ENCODE peak calls at places on chromosomes 12 and 14, in nine cellular contexts. One of them, this sample, is unnamed.

GRCh38 chr12:114406326-114407033 is 536 bp upstream of the TBX5 start:
- DNase-seq in AG04449: no peak
- DNase-seq in T-cell: no peak
- DNase-seq in activated B cell treated with CpG ODN at 0.5 μM for 24 hours: no peak
- DNase-seq in tibial nerve: no peak
- DNase-seq in fibroblast of lung: no peak
- DNase-seq in NCI-H1092 treated with DMSO at 0.1 percent for 48 hours: no peak
- DNase-seq in SK-N-DZ: no peak
- DNase-seq in NCI-H510A treated with DMSO at 0.1 percent for 48 hours: peak; percentile 16
- DNase-seq in this sample: no peak

GRCh38 chr12:109734219-109735000 is 20.8 kb downstream of the FAM222A start:
- DNase-seq in AG04449: no peak
- DNase-seq in T-cell: no peak
- DNase-seq in activated B cell treated with CpG ODN at 0.5 μM for 24 hours: peak; percentile 6
- DNase-seq in tibial nerve: no peak
- DNase-seq in fibroblast of lung: no peak
- DNase-seq in NCI-H1092 treated with DMSO at 0.1 percent for 48 hours: no peak
- DNase-seq in SK-N-DZ: no peak
- DNase-seq in NCI-H510A treated with DMSO at 0.1 percent for 48 hours: peak; percentile 73
- DNase-seq in this sample: no peak

GRCh38 chr12:43069768-43070221 is 480.2 kb upstream of the PRICKLE1 start:
- DNase-seq in AG04449: no peak
- DNase-seq in T-cell: no peak
- DNase-seq in activated B cell treated with CpG ODN at 0.5 μM for 24 hours: no peak
- DNase-seq in tibial nerve: peak; percentile 52
- DNase-seq in fibroblast of lung: peak; percentile 39
- DNase-seq in NCI-H1092 treated with DMSO at 0.1 percent for 48 hours: no peak
- DNase-seq in SK-N-DZ: no peak
- DNase-seq in NCI-H510A treated with DMSO at 0.1 percent for 48 hours: no peak
- DNase-seq in this sample: no peak

GRCh38 chr12:9808531-9808930 is 18.8 kb upstream of the KLRF1 start:
- DNase-seq in AG04449: no peak
- DNase-seq in T-cell: no peak
- DNase-seq in activated B cell treated with CpG ODN at 0.5 μM for 24 hours: no peak
- DNase-seq in tibial nerve: no peak
- DNase-seq in fibroblast of lung: no peak
- DNase-seq in NCI-H1092 treated with DMSO at 0.1 percent for 48 hours: no peak
- DNase-seq in SK-N-DZ: no peak
- DNase-seq in NCI-H510A treated with DMSO at 0.1 percent for 48 hours: no peak
- DNase-seq in this sample: no peak

GRCh38 chr14:94368956-94369355 is 19.4 kb downstream of the SERPINA1 start:
- DNase-seq in AG04449: no peak
- DNase-seq in T-cell: no peak
- DNase-seq in activated B cell treated with CpG ODN at 0.5 μM for 24 hours: no peak
- DNase-seq in tibial nerve: no peak
- DNase-seq in fibroblast of lung: no peak
- DNase-seq in NCI-H1092 treated with DMSO at 0.1 percent for 48 hours: no peak
- DNase-seq in SK-N-DZ: no peak
- DNase-seq in NCI-H510A treated with DMSO at 0.1 percent for 48 hours: no peak
- DNase-seq in this sample: no peak

GRCh38 chr12:119843100-119843499 is 34.0 kb downstream of the CIT start:
- DNase-seq in AG04449: no peak
- DNase-seq in T-cell: no peak
- DNase-seq in activated B cell treated with CpG ODN at 0.5 μM for 24 hours: no peak
- DNase-seq in tibial nerve: no peak
- DNase-seq in fibroblast of lung: peak; percentile 47
- DNase-seq in NCI-H1092 treated with DMSO at 0.1 percent for 48 hours: no peak
- DNase-seq in SK-N-DZ: no peak
- DNase-seq in NCI-H510A treated with DMSO at 0.1 percent for 48 hours: no peak
- DNase-seq in this sample: no peak

GRCh38 chr14:68320495-68320894 is 472.4 kb downstream of the ZFP36L1 start:
- DNase-seq in AG04449: no peak
- DNase-seq in T-cell: no peak
- DNase-seq in activated B cell treated with CpG ODN at 0.5 μM for 24 hours: no peak
- DNase-seq in tibial nerve: no peak
- DNase-seq in fibroblast of lung: no peak
- DNase-seq in NCI-H1092 treated with DMSO at 0.1 percent for 48 hours: no peak
- DNase-seq in SK-N-DZ: no peak
- DNase-seq in NCI-H510A treated with DMSO at 0.1 percent for 48 hours: no peak
- DNase-seq in this sample: no peak

GRCh38 chr12:9667403-9667802 is 2.1 kb upstream of the CLEC2D start:
- DNase-seq in AG04449: no peak
- DNase-seq in T-cell: no peak
- DNase-seq in activated B cell treated with CpG ODN at 0.5 μM for 24 hours: no peak
- DNase-seq in tibial nerve: no peak
- DNase-seq in fibroblast of lung: no peak
- DNase-seq in NCI-H1092 treated with DMSO at 0.1 percent for 48 hours: no peak
- DNase-seq in SK-N-DZ: no peak
- DNase-seq in NCI-H510A treated with DMSO at 0.1 percent for 48 hours: no peak
- DNase-seq in this sample: no peak

GRCh38 chr12:64042901-64043300 is 179.2 kb downstream of the KICS2 start:
- DNase-seq in AG04449: peak; percentile 65
- DNase-seq in T-cell: no peak
- DNase-seq in activated B cell treated with CpG ODN at 0.5 μM for 24 hours: no peak
- DNase-seq in tibial nerve: no peak
- DNase-seq in fibroblast of lung: peak; percentile 89
- DNase-seq in NCI-H1092 treated with DMSO at 0.1 percent for 48 hours: no peak
- DNase-seq in SK-N-DZ: no peak
- DNase-seq in NCI-H510A treated with DMSO at 0.1 percent for 48 hours: no peak
- DNase-seq in this sample: no peak

GRCh38 chr14:75793806-75794205 is 132.8 kb downstream of the TTLL5 start:
- DNase-seq in AG04449: no peak
- DNase-seq in T-cell: no peak
- DNase-seq in activated B cell treated with CpG ODN at 0.5 μM for 24 hours: no peak
- DNase-seq in tibial nerve: no peak
- DNase-seq in fibroblast of lung: peak; percentile 60
- DNase-seq in NCI-H1092 treated with DMSO at 0.1 percent for 48 hours: no peak
- DNase-seq in SK-N-DZ: no peak
- DNase-seq in NCI-H510A treated with DMSO at 0.1 percent for 48 hours: no peak
- DNase-seq in this sample: no peak

GRCh38 chr12:89799316-89799715 is 90.7 kb upstream of the ATP2B1 start:
- DNase-seq in AG04449: no peak
- DNase-seq in T-cell: no peak
- DNase-seq in activated B cell treated with CpG ODN at 0.5 μM for 24 hours: no peak
- DNase-seq in tibial nerve: no peak
- DNase-seq in fibroblast of lung: no peak
- DNase-seq in NCI-H1092 treated with DMSO at 0.1 percent for 48 hours: no peak
- DNase-seq in SK-N-DZ: no peak
- DNase-seq in NCI-H510A treated with DMSO at 0.1 percent for 48 hours: no peak
- DNase-seq in this sample: no peak

GRCh38 chr14:95875831-95876768 is 532 bp upstream of the TUNAR start:
- DNase-seq in AG04449: no peak
- DNase-seq in T-cell: no peak
- DNase-seq in activated B cell treated with CpG ODN at 0.5 μM for 24 hours: peak; percentile 27
- DNase-seq in tibial nerve: no peak
- DNase-seq in fibroblast of lung: no peak
- DNase-seq in NCI-H1092 treated with DMSO at 0.1 percent for 48 hours: peak; percentile 70
- DNase-seq in SK-N-DZ: peak; percentile 2
- DNase-seq in NCI-H510A treated with DMSO at 0.1 percent for 48 hours: no peak
- DNase-seq in this sample: no peak

GRCh38 chr12:67517181-67517887 is 131.2 kb upstream of the DYRK2 start:
- DNase-seq in AG04449: no peak
- DNase-seq in T-cell: no peak
- DNase-seq in activated B cell treated with CpG ODN at 0.5 μM for 24 hours: no peak
- DNase-seq in tibial nerve: peak; percentile 32
- DNase-seq in fibroblast of lung: peak; percentile 31
- DNase-seq in NCI-H1092 treated with DMSO at 0.1 percent for 48 hours: peak; percentile 68
- DNase-seq in SK-N-DZ: no peak
- DNase-seq in NCI-H510A treated with DMSO at 0.1 percent for 48 hours: peak; percentile 28
- DNase-seq in this sample: no peak

GRCh38 chr14:59301354-59301753 is 112.9 kb downstream of the DAAM1 start:
- DNase-seq in AG04449: no peak
- DNase-seq in T-cell: no peak
- DNase-seq in activated B cell treated with CpG ODN at 0.5 μM for 24 hours: no peak
- DNase-seq in tibial nerve: no peak
- DNase-seq in fibroblast of lung: no peak
- DNase-seq in NCI-H1092 treated with DMSO at 0.1 percent for 48 hours: no peak
- DNase-seq in SK-N-DZ: no peak
- DNase-seq in NCI-H510A treated with DMSO at 0.1 percent for 48 hours: peak; percentile 73
- DNase-seq in this sample: peak; percentile 71

GRCh38 chr14:105978618-105979295 is 452.4 kb downstream of the TMEM121 start:
- DNase-seq in AG04449: no peak
- DNase-seq in T-cell: no peak
- DNase-seq in activated B cell treated with CpG ODN at 0.5 μM for 24 hours: no peak
- DNase-seq in tibial nerve: no peak
- DNase-seq in fibroblast of lung: no peak
- DNase-seq in NCI-H1092 treated with DMSO at 0.1 percent for 48 hours: no peak
- DNase-seq in SK-N-DZ: no peak
- DNase-seq in NCI-H510A treated with DMSO at 0.1 percent for 48 hours: no peak
- DNase-seq in this sample: no peak

This sample was measured in SHP77.